ENCODE peak calls at places on chromosomes 1 and 21, in six cellular contexts. Z, J, W, E, N and G are unnamed samples.

GRCh38 chr1:154753426-154753825 is 116.7 kb downstream of the KCNN3 start:
- DNase-seq in E (no peak), N (peak), W (no peak), J (no peak), Z (no peak), G (no peak)

GRCh38 chr1:150660584-150660983 is 31.2 kb upstream of the ENSA start:
- DNase-seq in N (no peak), E (no peak), J (no peak), Z (no peak), W (no peak), G (no peak)

GRCh38 chr1:221829327-221830011 is 87.6 kb upstream of the DUSP10 start:
- DNase-seq in E (peak), Z (no peak), J (no peak), W (no peak), N (no peak), G (no peak)

GRCh38 chr1:169009666-169010065 is 96.8 kb upstream of the ATP1B1 start:
- DNase-seq in Z (no peak), E (no peak), N (no peak), J (no peak), W (no peak), G (no peak)

GRCh38 chr21:39114871-39115658 is 68.2 kb downstream of the PSMG1 start:
- DNase-seq in N (no peak), J (peak), Z (no peak), E (no peak), W (no peak), G (no peak)

GRCh38 chr1:181310560-181310959 is 172.8 kb upstream of the CACNA1E start:
- DNase-seq in J (no peak), N (no peak), W (no peak), Z (no peak), E (no peak), G (no peak)

GRCh38 chr1:41900611-41901444 is 17.9 kb downstream of the HIVEP3 start:
- DNase-seq in W (no peak), E (peak), J (peak), Z (no peak), N (no peak), G (no peak)

GRCh38 chr1:205451759-205452164 is 4.1 kb downstream of the BLACAT1 start:
- DNase-seq in Z (no peak), E (no peak), W (no peak), J (no peak), N (no peak), G (no peak)

GRCh38 chr1:91944087-91944486 is 5.1 kb upstream of the BRDT start:
- DNase-seq in Z (no peak), W (no peak), J (no peak), N (no peak), E (no peak), G (no peak)

GRCh38 chr1:14128096-14128495 is 428.1 kb downstream of the PRDM2 start:
- DNase-seq in J (no peak), Z (no peak), E (no peak), W (no peak), N (no peak), G (no peak)

GRCh38 chr1:40951943-40952743 is 27.4 kb upstream of the CTPS1 start:
- DNase-seq in J (no peak), E (no peak), N (peak), W (peak), Z (peak), G (peak)

GRCh38 chr1:38512789-38513188 is 346.8 kb downstream of the RRAGC start:
- DNase-seq in Z (no peak), W (no peak), E (no peak), N (no peak), J (no peak), G (no peak)

GRCh38 chr1:171741872-171742576 is at the start of gene VAMP4:
- DNase-seq in W (peak), E (peak), Z (peak), N (peak), J (no peak), G (peak)

GRCh38 chr1:109632671-109633346 is 13.2 kb downstream of the AMPD2 start:
- DNase-seq in E (peak), N (peak), Z (no peak), W (peak), J (peak), G (no peak)

GRCh38 chr1:116075981-116076380 is 35.2 kb upstream of the MAB21L3 start:
- DNase-seq in W (no peak), J (no peak), E (no peak), Z (no peak), N (no peak), G (no peak)

GRCh38 chr1:6007318-6008083 is 15.3 kb upstream of the NPHP4 start:
- DNase-seq in N (no peak), W (no peak), Z (no peak), E (no peak), J (no peak), G (no peak)

GRCh38 chr1:227174136-227174535 is 144.2 kb downstream of the CDC42BPA start:
- DNase-seq in E (no peak), Z (no peak), W (no peak), J (no peak), N (no peak), G (no peak)

GRCh38 chr1:43622471-43622870 is 27.5 kb upstream of the KDM4A start:
- DNase-seq in J (no peak), N (no peak), Z (no peak), E (no peak), W (no peak), G (no peak)

GRCh38 chr1:12316331-12316730 is 86.5 kb downstream of the VPS13D start:
- DNase-seq in W (no peak), E (no peak), Z (no peak), J (no peak), N (no peak), G (no peak)

GRCh38 chr1:224205438-224205840 is 22.4 kb downstream of the DEGS1 start:
- DNase-seq in N (no peak), J (no peak), W (no peak), Z (no peak), E (no peak), G (peak)

GRCh38 chr1:157959750-157960149 is 33.7 kb upstream of the KIRREL1 start:
- DNase-seq in J (no peak), N (no peak), E (no peak), Z (no peak), W (no peak), G (no peak)

GRCh38 chr1:206555473-206555935 is 48.2 kb downstream of the RASSF5 start:
- DNase-seq in Z (peak), J (no peak), N (peak), E (no peak), W (no peak), G (peak)

GRCh38 chr1:177983824-177984528 is 14.1 kb upstream of the SEC16B start:
- DNase-seq in N (peak), E (no peak), W (peak), J (no peak), Z (no peak), G (no peak)

GRCh38 chr1:63522891-63523728 is at the start of the genes EFCAB7 and ITGB3BP:
- DNase-seq in J (peak), Z (peak), W (peak), E (peak), N (peak), G (peak)
- TF ChIP-seq POLR2A in J (no peak), Z (no peak), W (peak), E (no peak), N (peak), G (peak)

GRCh38 chr1:213989071-213989739 is 1.4 kb downstream of the PROX1 start:
- DNase-seq in N (no peak), J (no peak), W (no peak), E (no peak), Z (no peak), G (no peak)

GRCh38 chr1:213986925-213987250 is 885 bp upstream of the PROX1 start:
- DNase-seq in Z (no peak), N (no peak), E (no peak), W (no peak), J (no peak), G (no peak)

GRCh38 chr1:213987422-213987875 is 324 bp upstream of the PROX1 start:
- DNase-seq in E (no peak), W (no peak), J (no peak), Z (no peak), N (no peak), G (no peak)

GRCh38 chr1:213988639-213989070 is 882 bp downstream of the PROX1 start:
- DNase-seq in Z (no peak), J (no peak), W (no peak), E (no peak), N (no peak), G (no peak)

GRCh38 chr1:213987876-213988638 is at the start of gene PROX1:
- DNase-seq in Z (peak), E (peak), W (peak), J (no peak), N (peak), G (peak)
- TF ChIP-seq POLR2A in Z (peak), E (peak), W (peak), J (peak), N (peak), G (no peak)

GRCh38 chr1:66332524-66332853 is 201.5 kb upstream of the SGIP1 start:
- DNase-seq in E (no peak), J (no peak), N (no peak), Z (no peak), W (no peak), G (no peak)

GRCh38 chr1:66335125-66335524 is 198.8 kb upstream of the SGIP1 start:
- DNase-seq in Z (no peak), W (no peak), E (no peak), N (no peak), J (no peak), G (no peak)

GRCh38 chr1:66335859-66336640 is 197.9 kb upstream of the SGIP1 start:
- DNase-seq in W (peak), N (no peak), E (peak), J (no peak), Z (no peak), G (no peak)

GRCh38 chr1:66333463-66334232 is 200.3 kb upstream of the SGIP1 start:
- DNase-seq in J (no peak), W (no peak), E (no peak), N (no peak), Z (no peak), G (no peak)

DNA sequence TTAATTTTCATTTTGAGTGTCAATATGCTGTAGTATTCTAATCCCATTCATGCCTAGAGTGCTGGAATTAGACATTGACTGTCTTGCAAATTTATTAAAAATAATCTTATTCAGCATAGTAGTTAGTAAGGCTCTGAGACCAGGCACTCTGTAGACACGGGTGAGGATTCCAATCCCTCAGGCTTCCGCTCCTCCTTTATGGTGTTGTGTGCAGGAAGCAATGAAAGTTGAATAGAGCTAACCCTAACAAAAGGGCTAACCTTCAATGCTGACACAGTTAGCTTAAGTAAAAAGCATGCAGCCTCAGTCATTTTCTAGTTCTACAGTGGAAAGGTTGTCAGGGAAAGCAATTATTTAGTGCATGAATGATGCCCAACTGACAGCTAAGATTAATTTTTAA is 199.6 kb upstream of the SGIP1 start:
- DNase-seq in N (no peak), J (no peak), Z (no peak), E (no peak), W (no peak), G (no peak)
- TF ChIP-seq POLR2A in N (no peak), J (no peak), Z (no peak), E (no peak), W (no peak), G (no peak)

GRCh38 chr1:219928791-219929118 is 398 bp upstream of the SLC30A10 start:
- DNase-seq in W (no peak), N (no peak), J (no peak), E (peak), Z (no peak), G (no peak)

GRCh38 chr1:219931033-219931432 is 2.7 kb upstream of the SLC30A10 start:
- DNase-seq in N (no peak), E (no peak), J (no peak), W (no peak), Z (no peak), G (no peak)

GRCh38 chr1:219927298-219927955 is 930 bp downstream of the SLC30A10 start:
- DNase-seq in E (peak), N (no peak), W (no peak), Z (no peak), J (no peak), G (no peak)

GRCh38 chr1:219926363-219926998 is 1.9 kb downstream of the SLC30A10 start:
- DNase-seq in E (peak), N (no peak), Z (no peak), W (no peak), J (no peak), G (no peak)

GRCh38 chr1:219927956-219928790 is at the start of gene SLC30A10:
- DNase-seq in N (no peak), J (no peak), Z (no peak), W (no peak), E (peak), G (peak)
- TF ChIP-seq POLR2A in N (no peak), J (no peak), Z (no peak), W (no peak), E (no peak), G (no peak)

GRCh38 chr1:36385410-36386261 is at the start of gene STK40:
- DNase-seq in W (peak), J (peak), N (peak), Z (peak), E (peak), G (peak)

GRCh38 chr1:36386262-36387140 is 777 bp upstream of the STK40 start:
- DNase-seq in W (peak), E (peak), N (peak), J (peak), Z (peak), G (peak)

GRCh38 chr1:36382669-36383068 is 3.1 kb downstream of the STK40 start:
- DNase-seq in E (no peak), N (no peak), Z (no peak), W (no peak), J (no peak), G (no peak)

GRCh38 chr1:36383240-36383639 is 2.5 kb downstream of the STK40 start:
- DNase-seq in Z (no peak), N (no peak), E (no peak), J (no peak), W (no peak), G (no peak)

GRCh38 chr1:36384542-36385409 is 948 bp downstream of the STK40 start:
- DNase-seq in W (peak), J (no peak), E (no peak), N (peak), Z (peak), G (peak)
- TF ChIP-seq POLR2A in W (no peak), J (no peak), E (peak), N (no peak), Z (no peak), G (peak)

GRCh38 chr1:159916240-159917051 is 8.9 kb downstream of the TAGLN2 start:
- DNase-seq in W (no peak), Z (no peak), E (no peak), J (no peak), N (no peak), G (no peak)

GRCh38 chr1:159913451-159914192 is 11.7 kb downstream of the TAGLN2 start:
- DNase-seq in N (no peak), J (no peak), W (no peak), Z (no peak), E (no peak), G (no peak)

GRCh38 chr1:159914252-159915018 is 10.9 kb downstream of the TAGLN2 start:
- DNase-seq in J (no peak), W (no peak), Z (no peak), E (no peak), N (no peak), G (no peak)

GRCh38 chr1:159917533-159917932 is 7.8 kb downstream of the TAGLN2 start:
- DNase-seq in E (no peak), N (no peak), Z (no peak), W (no peak), J (no peak), G (no peak)

GRCh38 chr1:159915571-159916239 is 9.6 kb downstream of the TAGLN2 start:
- DNase-seq in W (no peak), J (no peak), Z (no peak), N (no peak), E (no peak), G (no peak)
- TF ChIP-seq POLR2A in W (no peak), J (no peak), Z (no peak), N (no peak), E (no peak), G (no peak)

GRCh38 chr1:200042437-200043329 is 15.2 kb downstream of the NR5A2 start:
- DNase-seq in J (no peak), W (no peak), E (no peak), Z (no peak), N (no peak), G (no peak)
- TF ChIP-seq POLR2A in J (no peak), W (no peak), E (no peak), Z (no peak), N (no peak), G (no peak)

GRCh38 chr21:25396135-25396711 is 211.1 kb downstream of the MRPL39 start:
- DNase-seq in Z (no peak), J (no peak), E (no peak), N (no peak), W (no peak), G (no peak)
- TF ChIP-seq POLR2A in Z (no peak), J (no peak), E (no peak), N (no peak), W (no peak), G (no peak)

GRCh38 chr1:23483327-23484252 is at the start of gene ASAP3:
- DNase-seq in E (no peak), W (no peak), Z (no peak), N (peak), J (no peak), G (no peak)
- TF ChIP-seq POLR2A in E (peak), W (peak), Z (no peak), N (peak), J (peak), G (no peak)

DNA sequence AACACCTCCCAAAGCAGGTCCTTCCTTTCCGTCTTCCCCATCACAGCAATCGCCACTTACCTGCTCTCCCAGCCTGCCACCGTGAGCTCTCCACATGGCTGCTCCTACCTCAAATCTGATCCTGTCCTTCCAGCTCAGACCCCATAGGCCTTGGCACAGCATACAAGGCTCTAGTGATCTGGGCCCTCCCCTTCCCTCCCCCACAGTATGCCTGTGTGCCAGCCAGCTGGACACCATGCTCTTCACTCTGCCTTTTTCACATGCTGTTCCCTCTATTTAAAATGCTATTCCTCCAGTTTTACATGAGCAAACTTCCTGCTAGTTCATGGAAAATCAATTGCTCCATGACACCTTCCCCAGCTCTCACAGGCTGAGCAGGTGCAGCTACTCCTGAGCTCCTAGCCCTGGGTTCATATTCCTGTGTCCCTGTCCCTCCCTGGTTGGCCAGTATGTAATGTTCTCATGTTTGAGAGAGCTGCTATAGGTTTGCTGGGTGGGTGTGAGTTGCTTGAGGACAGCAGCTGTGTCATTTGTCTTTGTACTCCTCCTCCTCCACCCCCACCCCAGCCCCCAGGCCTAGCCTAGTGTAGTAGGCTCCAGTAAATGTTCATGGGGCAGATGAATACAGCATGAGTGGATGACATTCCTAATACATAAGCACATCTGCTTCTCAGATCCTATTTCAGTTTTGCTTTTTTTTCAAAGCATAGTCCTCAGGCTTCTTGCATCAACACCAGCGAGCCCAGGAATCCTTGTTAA is 6.3 kb upstream of the TNNT2 start:
- DNase-seq in W (no peak), Z (no peak), J (no peak), N (no peak), E (no peak), G (no peak)
- TF ChIP-seq POLR2A in W (no peak), Z (no peak), J (no peak), N (no peak), E (no peak), G (no peak)